ENCODE peak calls at places on chromosome 13, in seven cellular contexts. One of them, this sample, is unnamed.

GRCh38 chr13:83515267-83515666 is 367.0 kb downstream of the SLITRK1 start:
- DNase-seq in fibroblast of lung: peak
- DNase-seq in mammary epithelial cell: peak
- DNase-seq in fibroblast of the aortic adventitia: peak
- DNase-seq in tibial nerve: no peak
- DNase-seq in cardiac fibroblast: peak
- DNase-seq in PC-3: peak
- DNase-seq in this sample: peak

GRCh38 chr13:98050041-98050466 is 92.8 kb upstream of the FARP1 start:
- DNase-seq in PC-3: peak
- DNase-seq in fibroblast of lung: peak
- DNase-seq in cardiac fibroblast: no peak
- DNase-seq in tibial nerve: no peak
- DNase-seq in mammary epithelial cell: peak
- DNase-seq in fibroblast of the aortic adventitia: no peak
- DNase-seq in this sample: no peak

GRCh38 chr13:97261254-97262015 is 39.3 kb downstream of the MBNL2 start:
- DNase-seq in fibroblast of the aortic adventitia: no peak
- DNase-seq in mammary epithelial cell: no peak
- DNase-seq in fibroblast of lung: no peak
- DNase-seq in cardiac fibroblast: no peak
- DNase-seq in tibial nerve: no peak
- DNase-seq in PC-3: no peak
- DNase-seq in this sample: no peak

GRCh38 chr13:45522571-45522970 is 57.8 kb downstream of the COG3 start:
- DNase-seq in fibroblast of lung: no peak
- DNase-seq in tibial nerve: no peak
- DNase-seq in mammary epithelial cell: no peak
- DNase-seq in PC-3: no peak
- DNase-seq in fibroblast of the aortic adventitia: peak
- DNase-seq in cardiac fibroblast: no peak
- DNase-seq in this sample: peak

GRCh38 chr13:97329331-97329730 is 104.6 kb upstream of the RAP2A start:
- DNase-seq in PC-3: no peak
- DNase-seq in fibroblast of the aortic adventitia: peak
- DNase-seq in tibial nerve: no peak
- DNase-seq in mammary epithelial cell: no peak
- DNase-seq in fibroblast of lung: peak
- DNase-seq in cardiac fibroblast: peak
- DNase-seq in this sample: peak

GRCh38 chr13:39012608-39013007 is 22.0 kb upstream of the STOML3 start:
- DNase-seq in cardiac fibroblast: no peak
- DNase-seq in fibroblast of lung: no peak
- DNase-seq in mammary epithelial cell: no peak
- DNase-seq in tibial nerve: no peak
- DNase-seq in fibroblast of the aortic adventitia: no peak
- DNase-seq in PC-3: no peak
- DNase-seq in this sample: no peak

GRCh38 chr13:32905864-32906180 is 110.4 kb upstream of the KL start:
- DNase-seq in mammary epithelial cell: no peak
- DNase-seq in PC-3: no peak
- DNase-seq in fibroblast of lung: peak
- DNase-seq in cardiac fibroblast: peak
- DNase-seq in tibial nerve: no peak
- DNase-seq in fibroblast of the aortic adventitia: peak
- DNase-seq in this sample: peak

GRCh38 chr13:79374578-79374977 is 31.5 kb downstream of the RBM26 start:
- DNase-seq in mammary epithelial cell: no peak
- DNase-seq in tibial nerve: no peak
- DNase-seq in fibroblast of lung: no peak
- DNase-seq in PC-3: no peak
- DNase-seq in fibroblast of the aortic adventitia: no peak
- DNase-seq in cardiac fibroblast: no peak
- DNase-seq in this sample: no peak

GRCh38 chr13:23699271-23699670 is 129.1 kb downstream of the TNFRSF19 start:
- DNase-seq in cardiac fibroblast: no peak
- DNase-seq in mammary epithelial cell: no peak
- DNase-seq in fibroblast of the aortic adventitia: no peak
- DNase-seq in fibroblast of lung: no peak
- DNase-seq in tibial nerve: no peak
- DNase-seq in PC-3: no peak
- DNase-seq in this sample: peak

GRCh38 chr13:40874138-40874776 is 84.8 kb downstream of the SLC25A15 start:
- DNase-seq in fibroblast of lung: no peak
- DNase-seq in mammary epithelial cell: peak
- DNase-seq in fibroblast of the aortic adventitia: peak
- DNase-seq in PC-3: no peak
- DNase-seq in tibial nerve: no peak
- DNase-seq in cardiac fibroblast: peak
- DNase-seq in this sample: no peak

GRCh38 chr13:51280379-51280940 is 58.3 kb downstream of the FAM124A start:
- DNase-seq in fibroblast of lung: no peak
- DNase-seq in cardiac fibroblast: no peak
- DNase-seq in tibial nerve: no peak
- DNase-seq in mammary epithelial cell: no peak
- DNase-seq in PC-3: no peak
- DNase-seq in fibroblast of the aortic adventitia: no peak
- DNase-seq in this sample: no peak

GRCh38 chr13:21243045-21243842 is 66.8 kb downstream of the MRPL57 start:
- DNase-seq in fibroblast of lung: no peak
- DNase-seq in PC-3: no peak
- DNase-seq in mammary epithelial cell: no peak
- DNase-seq in fibroblast of the aortic adventitia: no peak
- DNase-seq in tibial nerve: no peak
- DNase-seq in cardiac fibroblast: no peak
- DNase-seq in this sample: no peak

GRCh38 chr13:112072531-112073244 is 5.7 kb downstream of the SOX1 start:
- DNase-seq in mammary epithelial cell: no peak
- DNase-seq in fibroblast of lung: peak
- DNase-seq in fibroblast of the aortic adventitia: no peak
- DNase-seq in cardiac fibroblast: no peak
- DNase-seq in PC-3: no peak
- DNase-seq in tibial nerve: no peak
- DNase-seq in this sample: no peak

DNA sequence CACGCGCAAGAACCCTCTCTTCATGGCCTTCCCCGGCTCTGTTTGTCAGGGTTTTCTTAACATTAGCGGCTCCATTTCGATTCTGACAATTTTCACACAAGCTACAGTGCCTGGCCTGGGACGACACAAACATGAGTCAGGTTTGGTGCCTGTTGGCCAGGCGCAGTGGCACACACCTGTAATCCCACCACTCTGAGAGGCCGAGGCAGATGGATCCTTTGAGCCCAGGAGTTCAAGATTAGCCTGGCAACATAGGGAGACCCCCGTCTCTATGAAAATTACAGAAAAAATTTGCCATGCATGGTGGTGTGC is 1.9 kb upstream of the RAB20 start:
- DNase-seq in cardiac fibroblast: no peak
- DNase-seq in mammary epithelial cell: no peak
- DNase-seq in fibroblast of the aortic adventitia: no peak
- DNase-seq in PC-3: no peak
- DNase-seq in tibial nerve: no peak
- DNase-seq in fibroblast of lung: no peak
- DNase-seq in this sample: no peak
- H3K4me3 ChIP-seq in cardiac fibroblast: no peak
- H3K4me3 ChIP-seq in mammary epithelial cell: no peak
- H3K4me3 ChIP-seq in fibroblast of the aortic adventitia: no peak
- H3K4me3 ChIP-seq in PC-3: no peak
- H3K4me3 ChIP-seq in tibial nerve: no peak
- H3K4me3 ChIP-seq in fibroblast of lung: no peak
- H3K4me3 ChIP-seq in this sample: no peak

GRCh38 chr13:72259528-72259927 is 392.5 kb upstream of the DACH1 start:
- DNase-seq in fibroblast of the aortic adventitia: no peak
- DNase-seq in tibial nerve: no peak
- DNase-seq in mammary epithelial cell: no peak
- DNase-seq in fibroblast of lung: no peak
- DNase-seq in cardiac fibroblast: no peak
- DNase-seq in PC-3: no peak
- DNase-seq in this sample: no peak

GRCh38 chr13:72261732-72262131 is 394.7 kb upstream of the DACH1 start:
- DNase-seq in mammary epithelial cell: no peak
- DNase-seq in cardiac fibroblast: no peak
- DNase-seq in PC-3: no peak
- DNase-seq in fibroblast of the aortic adventitia: no peak
- DNase-seq in tibial nerve: no peak
- DNase-seq in fibroblast of lung: no peak
- DNase-seq in this sample: no peak

GRCh38 chr13:72253754-72254153 is 386.8 kb upstream of the DACH1 start:
- DNase-seq in fibroblast of lung: no peak
- DNase-seq in tibial nerve: no peak
- DNase-seq in mammary epithelial cell: no peak
- DNase-seq in cardiac fibroblast: no peak
- DNase-seq in fibroblast of the aortic adventitia: no peak
- DNase-seq in PC-3: peak
- DNase-seq in this sample: no peak

GRCh38 chr13:72258340-72258981 is 391.5 kb upstream of the DACH1 start:
- DNase-seq in mammary epithelial cell: no peak
- DNase-seq in fibroblast of lung: peak
- DNase-seq in tibial nerve: no peak
- DNase-seq in cardiac fibroblast: no peak
- DNase-seq in fibroblast of the aortic adventitia: no peak
- DNase-seq in PC-3: no peak
- DNase-seq in this sample: no peak

GRCh38 chr13:72255908-72256307 is 388.9 kb upstream of the DACH1 start:
- DNase-seq in PC-3: peak
- DNase-seq in fibroblast of the aortic adventitia: no peak
- DNase-seq in cardiac fibroblast: peak
- DNase-seq in mammary epithelial cell: peak
- DNase-seq in tibial nerve: no peak
- DNase-seq in fibroblast of lung: peak
- DNase-seq in this sample: peak
- TF ChIP-seq CTCF in PC-3: peak
- TF ChIP-seq CTCF in fibroblast of the aortic adventitia: no peak
- TF ChIP-seq CTCF in cardiac fibroblast: peak
- TF ChIP-seq CTCF in mammary epithelial cell: peak
- TF ChIP-seq CTCF in tibial nerve: peak
- TF ChIP-seq CTCF in fibroblast of lung: peak
- TF ChIP-seq CTCF in this sample: peak

DNA sequence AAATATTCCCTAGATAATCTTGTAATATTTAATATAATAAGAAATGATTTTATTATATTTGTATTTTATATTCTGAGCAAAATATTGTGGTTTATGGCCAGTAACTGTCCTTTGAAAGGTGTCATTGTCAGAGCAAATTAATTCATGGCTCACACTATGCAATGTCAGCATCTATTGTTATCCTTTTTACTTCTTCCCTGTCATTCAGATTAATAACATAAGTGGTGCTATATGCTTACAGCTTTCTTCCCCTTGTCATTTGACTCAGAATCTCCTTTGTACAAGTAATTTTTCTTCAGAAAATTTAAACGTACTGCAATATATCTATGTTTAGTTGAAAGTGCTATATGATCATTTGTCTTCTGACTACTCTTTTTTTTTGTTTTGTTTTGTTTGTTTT is 1738.2 kb upstream of the MIR17HG start:
- DNase-seq in mammary epithelial cell: no peak
- DNase-seq in cardiac fibroblast: no peak
- DNase-seq in PC-3: no peak
- DNase-seq in fibroblast of lung: no peak
- DNase-seq in fibroblast of the aortic adventitia: no peak
- DNase-seq in tibial nerve: no peak
- DNase-seq in this sample: no peak
- H3K4me3 ChIP-seq in mammary epithelial cell: no peak
- H3K4me3 ChIP-seq in cardiac fibroblast: no peak
- H3K4me3 ChIP-seq in PC-3: no peak
- H3K4me3 ChIP-seq in fibroblast of lung: no peak
- H3K4me3 ChIP-seq in fibroblast of the aortic adventitia: no peak
- H3K4me3 ChIP-seq in tibial nerve: no peak
- H3K4me3 ChIP-seq in this sample: no peak

DNA sequence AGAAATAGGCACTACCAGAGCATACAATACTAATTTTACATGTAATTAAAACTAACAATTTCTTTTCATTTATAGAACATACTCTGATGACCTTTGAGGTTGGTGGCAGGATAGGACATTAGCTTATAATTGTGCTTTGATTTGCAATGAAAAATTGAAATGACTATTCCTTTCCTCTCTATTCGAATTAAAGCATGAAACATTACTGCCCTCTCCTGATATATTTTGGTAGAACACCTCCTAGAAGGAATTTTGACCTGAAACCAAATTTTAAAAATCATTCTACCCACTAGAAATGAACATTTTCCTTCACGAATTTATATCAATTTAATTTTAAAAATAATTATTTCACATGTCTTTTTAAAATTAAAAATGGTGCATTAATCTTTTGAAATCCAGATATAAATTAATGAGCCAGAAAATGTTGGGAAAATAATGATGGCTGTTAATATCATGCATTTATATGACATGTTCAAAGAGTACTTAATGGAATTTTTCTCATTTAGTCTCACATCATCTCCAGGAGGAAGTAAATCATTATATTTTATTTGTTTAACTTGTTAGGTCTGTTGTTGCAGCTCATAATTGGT is 556.3 kb upstream of the ARGLU1 start:
- DNase-seq in fibroblast of the aortic adventitia: peak
- DNase-seq in PC-3: peak
- DNase-seq in cardiac fibroblast: peak
- DNase-seq in tibial nerve: no peak
- DNase-seq in fibroblast of lung: peak
- DNase-seq in mammary epithelial cell: no peak
- DNase-seq in this sample: peak
- TF ChIP-seq CTCF in fibroblast of the aortic adventitia: peak
- TF ChIP-seq CTCF in PC-3: peak
- TF ChIP-seq CTCF in cardiac fibroblast: peak
- TF ChIP-seq CTCF in tibial nerve: peak
- TF ChIP-seq CTCF in fibroblast of lung: peak
- TF ChIP-seq CTCF in mammary epithelial cell: peak
- TF ChIP-seq CTCF in this sample: peak

This sample was measured in AG10803.